ENCODE peak calls at places on chromosomes 6 and 20, in eight cellular contexts. T is tibial nerve, U is esophagus squamous epithelium, M is Peyer's patch, B is IMR-90, E is uterus, L is transverse colon, W is H1. I is an unnamed sample.

GRCh38 chr6:19465760-19466159 is 371.4 kb upstream of the ID4 start:
- DNase-seq in M (no peak), T (no peak), B (peak; percentile 31), U (no peak), E (no peak), L (no peak), W (no peak), I (no peak)

GRCh38 chr20:14622796-14623195 is 285.4 kb upstream of the FLRT3 start:
- DNase-seq in L (no peak), U (no peak), M (no peak), E (no peak), B (peak; percentile 2), T (no peak), W (peak; percentile 21), I (no peak)

GRCh38 chr6:33286946-33287914 is 1.8 kb downstream of the WDR46 start:
- DNase-seq in E (no peak), M (no peak), L (no peak), T (no peak), W (no peak), B (no peak), U (no peak), I (no peak)

GRCh38 chr20:62367136-62367482 is at the start of gene LAMA5:
- DNase-seq in U (no peak), W (no peak), B (no peak), T (no peak), L (peak; percentile 69), M (peak; percentile 72), E (no peak), I (peak; percentile 75)

GRCh38 chr20:24490598-24490997 is 21.2 kb downstream of the SYNDIG1 start:
- DNase-seq in L (no peak), U (no peak), M (no peak), W (no peak), E (no peak), T (no peak), B (no peak), I (no peak)

GRCh38 chr20:54467622-54468021 is 7.8 kb upstream of the DOK5 start:
- DNase-seq in T (no peak), B (no peak), U (no peak), E (no peak), W (no peak), L (no peak), M (no peak), I (no peak)

GRCh38 chr6:152748843-152749242 is 1.8 kb upstream of the VIP start:
- DNase-seq in E (no peak), L (no peak), B (peak; percentile 33), T (no peak), U (no peak), M (no peak), W (no peak), I (no peak)

GRCh38 chr6:87274660-87275273 is 47.6 kb upstream of the SMIM8 start:
- DNase-seq in E (no peak), U (no peak), T (no peak), B (peak; percentile 82), M (no peak), W (no peak), L (no peak), I (no peak)

GRCh38 chr6:50185006-50185405 is 135.3 kb upstream of the DEFB112 start:
- DNase-seq in M (no peak), L (no peak), W (no peak), U (no peak), T (no peak), E (no peak), B (no peak), I (no peak)

DNA sequence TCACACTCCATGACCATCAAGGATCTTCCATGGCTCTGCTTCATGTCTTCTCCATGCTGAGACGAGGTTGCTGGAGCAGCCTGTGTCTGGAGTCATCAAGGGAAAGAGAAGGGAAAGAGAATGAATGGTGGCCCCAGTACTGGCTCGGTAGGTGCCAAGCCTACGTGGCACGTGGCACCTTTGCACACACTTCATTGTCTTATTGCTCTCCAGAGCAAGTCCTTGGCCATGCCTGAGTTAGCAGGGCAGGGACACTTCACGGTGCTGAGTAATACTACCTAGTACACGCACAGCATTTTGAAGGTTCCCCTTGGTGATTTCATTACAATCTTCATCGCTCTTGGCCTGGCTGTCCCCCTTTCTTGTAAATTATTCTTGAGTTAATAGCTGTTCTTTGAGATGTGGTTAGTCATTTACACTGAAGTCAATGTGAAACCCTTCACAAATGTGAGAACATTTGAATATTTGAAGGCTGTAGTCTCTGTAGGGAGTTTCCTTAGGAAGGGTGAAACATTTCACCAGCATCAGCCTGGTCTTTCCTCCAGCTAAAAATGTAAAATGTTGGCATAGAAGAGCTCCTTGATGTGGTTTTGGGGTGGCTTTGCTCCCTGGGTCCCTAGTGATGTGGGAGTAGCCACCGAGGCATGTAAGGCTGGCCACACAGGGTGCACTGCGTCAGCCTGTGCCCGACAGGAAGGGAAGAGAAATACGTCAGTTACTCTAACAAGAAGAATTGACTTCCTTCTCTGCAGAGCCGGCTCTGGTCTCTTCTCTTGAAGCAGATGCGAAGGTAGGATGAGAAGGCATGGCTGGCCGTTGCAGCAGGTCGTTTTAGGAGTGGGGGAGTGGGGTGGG is at the start of gene SYTL3:
- DNase-seq in E (no peak), M (peak; percentile 93), U (peak; percentile 14), W (no peak), L (peak; percentile 76), B (peak; percentile 82), T (no peak), I (peak; percentile 93)
- H3K4me1 ChIP-seq in E (no peaks in the 10 kb centered on the region), M (peaks cover 7% of the 10 kb centered on the region), U (peaks cover 15% of the 10 kb centered on the region), W (no peaks in the 10 kb centered on the region), L (no peaks in the 10 kb centered on the region), B (peaks cover 28% of the 10 kb centered on the region), T (peaks cover 16% of the 10 kb centered on the region), I (peaks cover 23% of the 10 kb centered on the region)

DNA sequence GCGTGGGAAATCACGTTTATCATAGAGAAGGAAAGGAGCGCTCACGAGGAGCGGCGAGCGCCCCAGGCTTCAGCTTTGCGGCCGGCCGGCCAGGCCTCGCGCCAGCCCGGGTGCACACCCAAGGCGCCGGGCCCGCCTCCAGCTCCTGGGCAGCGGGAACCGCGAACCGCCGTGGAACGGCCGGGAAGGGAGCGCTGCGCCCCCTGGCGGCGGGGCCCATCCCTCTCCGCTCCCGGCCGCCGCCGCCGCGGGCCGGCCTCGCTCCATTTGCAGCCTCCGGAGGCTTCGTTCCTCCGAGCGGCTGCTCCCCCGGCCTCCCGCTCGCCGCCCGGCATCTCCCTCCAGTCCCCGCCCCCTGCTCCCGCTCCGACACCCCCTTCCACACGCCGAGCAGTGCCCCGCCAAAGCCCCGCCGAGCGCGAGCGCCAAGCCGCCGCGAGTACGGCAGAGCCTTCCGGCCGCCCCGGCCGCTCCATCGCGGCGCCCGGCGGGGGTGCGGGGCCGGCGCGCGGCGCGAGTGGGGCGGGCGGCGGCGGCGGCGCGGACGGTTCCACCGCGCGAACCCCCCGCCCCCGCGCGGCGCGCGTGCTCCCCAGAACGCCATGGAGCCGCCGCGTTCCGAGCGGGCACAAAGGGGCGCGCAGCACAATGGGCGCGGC is 973 bp downstream of the BEND3 start:
- DNase-seq in W (no peak), E (peak; percentile 85), U (no peak), M (peak; percentile 88), L (peak; percentile 89), B (peak; percentile 81), T (peak; percentile 65), I (peak; percentile 90)
- TF ChIP-seq POLR2A in W (no peak), E (no peak), U (no peak), M (no peak), L (peak; percentile 21), B (no peak), T (no peak), I (peak; percentile 18)

DNA sequence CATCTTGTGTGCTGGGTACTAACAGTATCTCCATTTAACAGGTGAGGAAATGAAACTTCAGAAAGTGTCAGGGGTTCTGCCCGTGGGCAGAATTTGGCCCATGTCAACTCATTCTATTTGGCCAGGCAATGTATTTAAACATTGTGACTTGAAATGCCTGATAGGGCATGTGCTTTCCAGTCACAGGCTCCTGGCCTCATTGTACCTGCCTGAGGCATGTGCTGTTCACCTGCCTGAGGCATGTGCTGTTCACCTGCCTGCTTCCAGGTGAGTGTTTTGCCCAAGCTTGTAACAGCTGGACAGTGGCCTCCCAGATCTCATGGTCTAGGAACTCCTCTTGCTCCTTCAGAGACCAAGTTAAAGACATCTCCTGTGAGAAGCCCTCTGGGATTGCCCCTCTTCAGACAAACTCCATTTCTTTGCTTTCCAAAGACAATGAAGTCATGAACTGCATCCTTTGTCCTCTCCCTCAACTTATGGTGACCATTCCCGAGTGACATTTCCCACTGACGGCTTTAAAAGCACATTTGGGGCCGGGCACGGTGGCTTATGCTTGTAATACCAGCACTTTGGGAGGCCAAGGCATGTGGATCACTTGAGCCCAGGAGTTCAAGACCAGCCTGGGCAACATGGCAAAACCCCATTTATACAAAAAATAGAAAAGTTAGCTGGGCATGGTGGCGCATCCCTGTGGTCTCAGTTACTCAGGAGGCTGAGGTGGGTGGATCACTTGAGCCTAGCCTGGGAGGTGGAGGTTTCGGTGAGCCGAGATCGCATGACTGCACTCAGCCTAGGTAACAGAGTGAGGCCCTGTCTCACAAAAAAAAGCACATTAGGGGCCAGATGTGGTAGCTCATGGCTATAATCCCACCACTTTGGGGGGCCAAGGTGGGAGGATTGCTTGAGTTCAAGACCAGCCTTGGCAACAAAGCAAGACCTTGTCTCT is 48.7 kb downstream of the BCAS4 start:
- DNase-seq in T (no peak), E (no peak), U (no peak), W (no peak), B (no peak), M (no peak), L (no peak), I (no peak)
- H3K9me3 ChIP-seq in T (no peaks in the 10 kb centered on the region), E (no peaks in the 10 kb centered on the region), U (no peaks in the 10 kb centered on the region), W (no peaks in the 10 kb centered on the region), B (no peaks in the 10 kb centered on the region), M (no peaks in the 10 kb centered on the region), L (no peaks in the 10 kb centered on the region), I (no peaks in the 10 kb centered on the region)

GRCh38 chr6:53041356-53041755 is 23.8 kb upstream of the FBXO9 start:
- DNase-seq in M (no peak), W (no peak), E (no peak), L (no peak), U (no peak), B (peak; percentile 74), T (no peak), I (no peak)

GRCh38 chr6:53042112-53042511 is 23.1 kb upstream of the FBXO9 start:
- DNase-seq in E (no peak), T (no peak), B (peak; percentile 95), W (no peak), L (no peak), U (no peak), M (no peak), I (no peak)

GRCh38 chr6:53044572-53044971 is 20.6 kb upstream of the FBXO9 start:
- DNase-seq in T (no peak), L (no peak), B (no peak), M (no peak), W (no peak), E (no peak), U (no peak), I (no peak)

GRCh38 chr6:53044071-53044470 is 21.1 kb upstream of the FBXO9 start:
- DNase-seq in L (no peak), W (no peak), E (no peak), M (no peak), B (peak; percentile 72), T (no peak), U (no peak), I (peak; percentile 27)

GRCh38 chr6:53043626-53044025 is 21.6 kb upstream of the FBXO9 start:
- DNase-seq in L (no peak), M (no peak), U (no peak), T (no peak), W (no peak), E (no peak), B (peak; percentile 46), I (no peak)
- H3K4me1 ChIP-seq in L (peaks cover 4% of the 10 kb centered on the region), M (no peaks in the 10 kb centered on the region), U (peaks cover 19% of the 10 kb centered on the region), T (peaks cover 12% of the 10 kb centered on the region), W (peaks cover 9% of the 10 kb centered on the region), E (no peaks in the 10 kb centered on the region), B (peaks cover 24% of the 10 kb centered on the region), I (peaks cover 23% of the 10 kb centered on the region)